ENCODE peak calls at places on chromosomes 16 and 17, in seven cellular contexts. One of them, this sample, is unnamed.
A peak's percentile ranks its signal among the peaks of the same experiment; 100 is the strongest.

GRCh38 chr17:6244796-6245195 is 174.6 kb downstream of the WSCD1 start:
- DNase-seq in neural progenitor cell: no peak
- DNase-seq in AG09319: no peak
- DNase-seq in BE2C: no peak
- DNase-seq in AG10803: no peak
- DNase-seq in mucosa of descending colon: no peak
- DNase-seq in AG09309: no peak
- DNase-seq in this sample: no peak

GRCh38 chr16:82544378-82544777 is 82.4 kb upstream of the CDH13 start:
- DNase-seq in neural progenitor cell: no peak
- DNase-seq in AG09319: no peak
- DNase-seq in BE2C: no peak
- DNase-seq in AG10803: no peak
- DNase-seq in mucosa of descending colon: no peak
- DNase-seq in AG09309: no peak
- DNase-seq in this sample: no peak

GRCh38 chr17:19945009-19945650 is 32.5 kb downstream of the AKAP10 start:
- DNase-seq in neural progenitor cell: no peak
- DNase-seq in AG09319: no peak
- DNase-seq in BE2C: no peak
- DNase-seq in AG10803: no peak
- DNase-seq in mucosa of descending colon: no peak
- DNase-seq in AG09309: no peak
- DNase-seq in this sample: no peak

GRCh38 chr17:74325743-74326379 is at the start of gene KIF19:
- DNase-seq in neural progenitor cell: peak; percentile 85
- DNase-seq in AG09319: no peak
- DNase-seq in BE2C: peak; percentile 59
- DNase-seq in AG10803: no peak
- DNase-seq in mucosa of descending colon: no peak
- DNase-seq in AG09309: no peak
- DNase-seq in this sample: no peak

GRCh38 chr16:22687031-22687530 is 126.9 kb upstream of the HS3ST2 start:
- DNase-seq in neural progenitor cell: no peak
- DNase-seq in AG09319: no peak
- DNase-seq in BE2C: no peak
- DNase-seq in AG10803: no peak
- DNase-seq in mucosa of descending colon: no peak
- DNase-seq in AG09309: no peak
- DNase-seq in this sample: no peak

GRCh38 chr17:75683467-75684041 is 16.4 kb downstream of the SAP30BP start:
- DNase-seq in neural progenitor cell: no peak
- DNase-seq in AG09319: no peak
- DNase-seq in BE2C: no peak
- DNase-seq in AG10803: peak; percentile 36
- DNase-seq in mucosa of descending colon: no peak
- DNase-seq in AG09309: no peak
- DNase-seq in this sample: no peak

GRCh38 chr17:38560503-38561318 is 45.0 kb downstream of the SRCIN1 start:
- DNase-seq in neural progenitor cell: peak; percentile 66
- DNase-seq in AG09319: no peak
- DNase-seq in BE2C: no peak
- DNase-seq in AG10803: peak; percentile 12
- DNase-seq in mucosa of descending colon: no peak
- DNase-seq in AG09309: no peak
- DNase-seq in this sample: no peak

GRCh38 chr17:51733166-51733565 is 425.3 kb downstream of the CA10 start:
- DNase-seq in neural progenitor cell: peak; percentile 61
- DNase-seq in AG09319: no peak
- DNase-seq in BE2C: no peak
- DNase-seq in AG10803: no peak
- DNase-seq in mucosa of descending colon: no peak
- DNase-seq in AG09309: no peak
- DNase-seq in this sample: no peak

GRCh38 chr17:51214920-51215319 is 44.9 kb downstream of the MBTD1 start:
- DNase-seq in neural progenitor cell: no peak
- DNase-seq in AG09319: no peak
- DNase-seq in BE2C: no peak
- DNase-seq in AG10803: no peak
- DNase-seq in mucosa of descending colon: no peak
- DNase-seq in AG09309: no peak
- DNase-seq in this sample: no peak

GRCh38 chr16:11452298-11452697 is 107.0 kb downstream of the RMI2 start:
- DNase-seq in neural progenitor cell: no peak
- DNase-seq in AG09319: no peak
- DNase-seq in BE2C: no peak
- DNase-seq in AG10803: no peak
- DNase-seq in mucosa of descending colon: no peak
- DNase-seq in AG09309: no peak
- DNase-seq in this sample: no peak

GRCh38 chr16:72990003-72990521 is 57.9 kb downstream of the ZFHX3 start:
- DNase-seq in neural progenitor cell: peak; percentile 45
- DNase-seq in AG09319: peak; percentile 27
- DNase-seq in BE2C: no peak
- DNase-seq in AG10803: peak; percentile 87
- DNase-seq in mucosa of descending colon: peak; percentile 71
- DNase-seq in AG09309: peak; percentile 65
- DNase-seq in this sample: no peak

GRCh38 chr17:79978545-79978852 is 57.2 kb downstream of the TBC1D16 start:
- DNase-seq in neural progenitor cell: no peak
- DNase-seq in AG09319: peak; percentile 14
- DNase-seq in BE2C: no peak
- DNase-seq in AG10803: peak; percentile 42
- DNase-seq in mucosa of descending colon: peak; percentile 7
- DNase-seq in AG09309: no peak
- DNase-seq in this sample: no peak

GRCh38 chr16:58426095-58426494 is 33.8 kb downstream of the GINS3 start:
- DNase-seq in neural progenitor cell: no peak
- DNase-seq in AG09319: no peak
- DNase-seq in BE2C: no peak
- DNase-seq in AG10803: no peak
- DNase-seq in mucosa of descending colon: no peak
- DNase-seq in AG09309: no peak
- DNase-seq in this sample: no peak

GRCh38 chr17:39231587-39232551 is 6.1 kb upstream of the STAC2 start:
- DNase-seq in neural progenitor cell: peak; percentile 78
- DNase-seq in AG09319: no peak
- DNase-seq in BE2C: peak; percentile 84
- DNase-seq in AG10803: peak; percentile 48
- DNase-seq in mucosa of descending colon: no peak
- DNase-seq in AG09309: no peak
- DNase-seq in this sample: no peak

GRCh38 chr17:3582921-3583320 is 25.3 kb upstream of the TRPV3 start:
- DNase-seq in neural progenitor cell: no peak
- DNase-seq in AG09319: no peak
- DNase-seq in BE2C: no peak
- DNase-seq in AG10803: no peak
- DNase-seq in mucosa of descending colon: no peak
- DNase-seq in AG09309: no peak
- DNase-seq in this sample: no peak

GRCh38 chr16:86880316-86881117 is 302.2 kb downstream of the FOXL1 start:
- DNase-seq in neural progenitor cell: no peak
- DNase-seq in AG09319: no peak
- DNase-seq in BE2C: no peak
- DNase-seq in AG10803: no peak
- DNase-seq in mucosa of descending colon: no peak
- DNase-seq in AG09309: no peak
- DNase-seq in this sample: no peak

GRCh38 chr17:81511800-81512559 is 619 bp downstream of the ACTG1 start:
- DNase-seq in neural progenitor cell: no peak
- DNase-seq in AG09319: no peak
- DNase-seq in BE2C: peak; percentile 27
- DNase-seq in AG10803: no peak
- DNase-seq in mucosa of descending colon: peak; percentile 63
- DNase-seq in AG09309: no peak
- DNase-seq in this sample: no peak

GRCh38 chr16:14354561-14355351 is 275.3 kb downstream of the PARN start:
- DNase-seq in neural progenitor cell: no peak
- DNase-seq in AG09319: no peak
- DNase-seq in BE2C: no peak
- DNase-seq in AG10803: peak; percentile 65
- DNase-seq in mucosa of descending colon: no peak
- DNase-seq in AG09309: no peak
- DNase-seq in this sample: no peak

GRCh38 chr16:84462296-84463210 is 41.9 kb downstream of the MEAK7 start:
- DNase-seq in neural progenitor cell: no peak
- DNase-seq in AG09319: no peak
- DNase-seq in BE2C: no peak
- DNase-seq in AG10803: no peak
- DNase-seq in mucosa of descending colon: no peak
- DNase-seq in AG09309: no peak
- DNase-seq in this sample: no peak

GRCh38 chr17:42387221-42387657 is 1.0 kb downstream of the STAT3 start:
- DNase-seq in neural progenitor cell: no peak
- DNase-seq in AG09319: peak; percentile 70
- DNase-seq in BE2C: no peak
- DNase-seq in AG10803: peak; percentile 74
- DNase-seq in mucosa of descending colon: no peak
- DNase-seq in AG09309: no peak
- DNase-seq in this sample: no peak

GRCh38 chr17:50127661-50128361 is 2.1 kb downstream of the SAMD14 start:
- DNase-seq in neural progenitor cell: no peak
- DNase-seq in AG09319: no peak
- DNase-seq in BE2C: no peak
- DNase-seq in AG10803: peak; percentile 28
- DNase-seq in mucosa of descending colon: no peak
- DNase-seq in AG09309: no peak
- DNase-seq in this sample: no peak

GRCh38 chr17:64420143-64420670 is 28.7 kb upstream of the MILR1 start:
- DNase-seq in neural progenitor cell: peak; percentile 74
- DNase-seq in AG09319: peak; percentile 62
- DNase-seq in BE2C: peak; percentile 32
- DNase-seq in AG10803: peak; percentile 79
- DNase-seq in mucosa of descending colon: no peak
- DNase-seq in AG09309: peak; percentile 54
- DNase-seq in this sample: peak; percentile 23

DNA sequence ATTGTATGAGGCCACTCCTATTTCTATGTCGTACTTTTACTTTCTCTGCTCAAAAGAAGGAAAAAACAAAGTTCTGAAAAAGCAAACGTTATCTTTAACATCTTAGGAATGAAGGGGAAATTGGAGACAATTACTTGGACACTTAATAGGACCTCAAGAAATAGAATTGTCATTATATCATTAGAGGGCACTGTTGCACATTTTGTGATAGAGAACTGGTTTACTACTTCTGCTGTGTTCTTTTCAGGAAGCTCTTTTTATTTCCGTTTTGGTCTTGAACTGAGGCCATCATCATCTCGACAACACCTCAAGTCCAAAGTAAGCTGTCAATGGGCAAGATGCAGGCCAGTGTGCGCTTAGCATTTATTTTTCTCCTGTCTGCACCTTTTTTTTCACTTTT is 14.6 kb downstream of the COG4 start:
- DNase-seq in neural progenitor cell: no peak
- DNase-seq in AG09319: no peak
- DNase-seq in BE2C: no peak
- DNase-seq in AG10803: no peak
- DNase-seq in mucosa of descending colon: no peak
- DNase-seq in AG09309: no peak
- DNase-seq in this sample: no peak
- TF ChIP-seq CTCF in neural progenitor cell: peak; percentile 15
- TF ChIP-seq CTCF in AG09319: no peak
- TF ChIP-seq CTCF in BE2C: no peak
- TF ChIP-seq CTCF in AG10803: no peak
- TF ChIP-seq CTCF in mucosa of descending colon: no peak
- TF ChIP-seq CTCF in AG09309: peak; percentile 3
- TF ChIP-seq CTCF in this sample: peak; percentile 12

DNA sequence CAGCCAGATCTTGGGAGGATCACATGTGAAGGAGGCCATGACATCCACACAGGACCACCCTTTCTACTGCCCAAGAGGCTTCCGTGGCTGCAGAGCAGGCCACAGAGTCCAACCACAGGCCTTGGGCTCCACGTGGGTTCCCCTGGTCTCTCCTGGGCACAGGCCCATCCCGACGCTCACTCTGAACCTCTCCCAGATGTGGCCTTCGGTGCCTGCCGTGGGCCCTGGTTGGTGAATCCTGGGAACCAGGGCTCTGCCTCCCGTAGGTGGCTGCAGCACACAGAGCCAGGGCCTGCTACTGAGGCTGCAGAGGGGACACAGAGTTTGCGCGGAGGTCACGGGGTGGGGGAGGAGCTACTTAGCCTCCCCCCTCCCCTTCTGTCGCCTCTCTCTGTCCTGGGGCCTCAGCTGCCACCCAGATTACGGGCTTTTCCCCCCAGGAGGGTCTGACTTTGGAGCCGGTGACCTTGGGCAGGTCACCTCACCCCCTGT is 55.3 kb downstream of the ZFPM1 start:
- DNase-seq in neural progenitor cell: no peak
- DNase-seq in AG09319: no peak
- DNase-seq in BE2C: no peak
- DNase-seq in AG10803: no peak
- DNase-seq in mucosa of descending colon: no peak
- DNase-seq in AG09309: no peak
- DNase-seq in this sample: no peak
- TF ChIP-seq CTCF in neural progenitor cell: no peak
- TF ChIP-seq CTCF in AG09319: no peak
- TF ChIP-seq CTCF in BE2C: no peak
- TF ChIP-seq CTCF in AG10803: no peak
- TF ChIP-seq CTCF in mucosa of descending colon: no peak
- TF ChIP-seq CTCF in AG09309: no peak
- TF ChIP-seq CTCF in this sample: no peak

GRCh38 chr16:3988824-3989223 is 108.3 kb upstream of the CREBBP start:
- DNase-seq in neural progenitor cell: no peak
- DNase-seq in AG09319: no peak
- DNase-seq in BE2C: no peak
- DNase-seq in AG10803: no peak
- DNase-seq in mucosa of descending colon: no peak
- DNase-seq in AG09309: no peak
- DNase-seq in this sample: no peak

GRCh38 chr16:3997231-3997841 is 116.8 kb upstream of the CREBBP start:
- DNase-seq in neural progenitor cell: peak; percentile 60
- DNase-seq in AG09319: no peak
- DNase-seq in BE2C: no peak
- DNase-seq in AG10803: no peak
- DNase-seq in mucosa of descending colon: no peak
- DNase-seq in AG09309: no peak
- DNase-seq in this sample: no peak

GRCh38 chr16:3987231-3987630 is 106.7 kb upstream of the CREBBP start:
- DNase-seq in neural progenitor cell: no peak
- DNase-seq in AG09319: no peak
- DNase-seq in BE2C: no peak
- DNase-seq in AG10803: no peak
- DNase-seq in mucosa of descending colon: no peak
- DNase-seq in AG09309: no peak
- DNase-seq in this sample: no peak

GRCh38 chr16:3993052-3993785 is 112.7 kb upstream of the CREBBP start:
- DNase-seq in neural progenitor cell: no peak
- DNase-seq in AG09319: no peak
- DNase-seq in BE2C: no peak
- DNase-seq in AG10803: no peak
- DNase-seq in mucosa of descending colon: no peak
- DNase-seq in AG09309: no peak
- DNase-seq in this sample: no peak

GRCh38 chr16:3992297-3993051 is 112.0 kb upstream of the CREBBP start:
- DNase-seq in neural progenitor cell: peak; percentile 75
- DNase-seq in AG09319: no peak
- DNase-seq in BE2C: no peak
- DNase-seq in AG10803: no peak
- DNase-seq in mucosa of descending colon: no peak
- DNase-seq in AG09309: no peak
- DNase-seq in this sample: no peak
- TF ChIP-seq CTCF in neural progenitor cell: peak; percentile 58
- TF ChIP-seq CTCF in AG09319: no peak
- TF ChIP-seq CTCF in BE2C: no peak
- TF ChIP-seq CTCF in AG10803: no peak
- TF ChIP-seq CTCF in mucosa of descending colon: no peak
- TF ChIP-seq CTCF in AG09309: no peak
- TF ChIP-seq CTCF in this sample: no peak

GRCh38 chr16:56457927-56458470 is 6.6 kb downstream of the OGFOD1 start:
- DNase-seq in neural progenitor cell: no peak
- DNase-seq in AG09319: no peak
- DNase-seq in BE2C: no peak
- DNase-seq in AG10803: no peak
- DNase-seq in mucosa of descending colon: no peak
- DNase-seq in AG09309: no peak
- DNase-seq in this sample: no peak
- TF ChIP-seq CTCF in neural progenitor cell: no peak
- TF ChIP-seq CTCF in AG09319: no peak
- TF ChIP-seq CTCF in BE2C: no peak
- TF ChIP-seq CTCF in AG10803: no peak
- TF ChIP-seq CTCF in mucosa of descending colon: no peak
- TF ChIP-seq CTCF in AG09309: no peak
- TF ChIP-seq CTCF in this sample: no peak